ENCODE peak calls at places on chromosomes 7 and 10, in ten cellular contexts. One of them, this sample, is unnamed.

GRCh38 chr7:105480931-105481330 is 41.1 kb downstream of the PUS7 start:
- DNase-seq in amygdala: no peak
- DNase-seq in NCI-H69: no peak
- DNase-seq in adipocyte: no peak
- DNase-seq in MM.1S: no peak
- DNase-seq in AG10803: peak
- DNase-seq in stimulated activated CD4-positive, alpha-beta T cell treated with anti-CD3 and anti-CD28 coated beads, Interleukin-4, amount 100 ng/mL, for 1 hour: no peak
- DNase-seq in A549: no peak
- DNase-seq in GM12865: no peak
- DNase-seq in CD4-positive, alpha-beta memory T cell: no peak
- DNase-seq in this sample: no peak

GRCh38 chr7:144834516-144835165 is 1.2 kb downstream of the TPK1 start:
- DNase-seq in amygdala: peak
- DNase-seq in NCI-H69: peak
- DNase-seq in adipocyte: no peak
- DNase-seq in MM.1S: peak
- DNase-seq in AG10803: peak
- DNase-seq in stimulated activated CD4-positive, alpha-beta T cell treated with anti-CD3 and anti-CD28 coated beads, Interleukin-4, amount 100 ng/mL, for 1 hour: peak
- DNase-seq in A549: peak
- DNase-seq in GM12865: peak
- DNase-seq in CD4-positive, alpha-beta memory T cell: peak
- DNase-seq in this sample: no peak

GRCh38 chr7:15839415-15840100 is 153.1 kb upstream of the MEOX2 start:
- DNase-seq in amygdala: no peak
- DNase-seq in NCI-H69: peak
- DNase-seq in adipocyte: no peak
- DNase-seq in MM.1S: no peak
- DNase-seq in AG10803: peak
- DNase-seq in stimulated activated CD4-positive, alpha-beta T cell treated with anti-CD3 and anti-CD28 coated beads, Interleukin-4, amount 100 ng/mL, for 1 hour: no peak
- DNase-seq in A549: no peak
- DNase-seq in GM12865: no peak
- DNase-seq in CD4-positive, alpha-beta memory T cell: no peak
- DNase-seq in this sample: no peak

GRCh38 chr10:78255796-78256638 is 222.4 kb downstream of the RPS24 start:
- DNase-seq in amygdala: no peak
- DNase-seq in NCI-H69: no peak
- DNase-seq in adipocyte: peak
- DNase-seq in MM.1S: no peak
- DNase-seq in AG10803: peak
- DNase-seq in stimulated activated CD4-positive, alpha-beta T cell treated with anti-CD3 and anti-CD28 coated beads, Interleukin-4, amount 100 ng/mL, for 1 hour: no peak
- DNase-seq in A549: peak
- DNase-seq in GM12865: no peak
- DNase-seq in CD4-positive, alpha-beta memory T cell: no peak
- DNase-seq in this sample: peak

GRCh38 chr10:80104066-80104926 is 25.8 kb downstream of the TMEM254 start:
- DNase-seq in amygdala: no peak
- DNase-seq in NCI-H69: peak
- DNase-seq in adipocyte: peak
- DNase-seq in MM.1S: no peak
- DNase-seq in AG10803: peak
- DNase-seq in stimulated activated CD4-positive, alpha-beta T cell treated with anti-CD3 and anti-CD28 coated beads, Interleukin-4, amount 100 ng/mL, for 1 hour: no peak
- DNase-seq in A549: no peak
- DNase-seq in GM12865: peak
- DNase-seq in CD4-positive, alpha-beta memory T cell: peak
- DNase-seq in this sample: no peak

GRCh38 chr10:15084502-15084922 is 4.1 kb downstream of the ACBD7 start:
- DNase-seq in amygdala: peak
- DNase-seq in NCI-H69: no peak
- DNase-seq in adipocyte: peak
- DNase-seq in MM.1S: peak
- DNase-seq in AG10803: peak
- DNase-seq in stimulated activated CD4-positive, alpha-beta T cell treated with anti-CD3 and anti-CD28 coated beads, Interleukin-4, amount 100 ng/mL, for 1 hour: no peak
- DNase-seq in A549: peak
- DNase-seq in GM12865: peak
- DNase-seq in CD4-positive, alpha-beta memory T cell: peak
- DNase-seq in this sample: peak

GRCh38 chr7:155558961-155559360 is 12.6 kb upstream of the CNPY1 start:
- DNase-seq in amygdala: no peak
- DNase-seq in NCI-H69: no peak
- DNase-seq in adipocyte: no peak
- DNase-seq in MM.1S: no peak
- DNase-seq in AG10803: no peak
- DNase-seq in stimulated activated CD4-positive, alpha-beta T cell treated with anti-CD3 and anti-CD28 coated beads, Interleukin-4, amount 100 ng/mL, for 1 hour: no peak
- DNase-seq in A549: no peak
- DNase-seq in GM12865: no peak
- DNase-seq in CD4-positive, alpha-beta memory T cell: no peak
- DNase-seq in this sample: no peak

GRCh38 chr10:132344386-132344785 is 12.4 kb downstream of the LRRC27 start:
- DNase-seq in amygdala: no peak
- DNase-seq in NCI-H69: no peak
- DNase-seq in adipocyte: no peak
- DNase-seq in MM.1S: no peak
- DNase-seq in AG10803: no peak
- DNase-seq in stimulated activated CD4-positive, alpha-beta T cell treated with anti-CD3 and anti-CD28 coated beads, Interleukin-4, amount 100 ng/mL, for 1 hour: no peak
- DNase-seq in A549: no peak
- DNase-seq in GM12865: no peak
- DNase-seq in CD4-positive, alpha-beta memory T cell: no peak
- DNase-seq in this sample: no peak

GRCh38 chr10:1047937-1048336 is 982 bp downstream of the IDI1 start:
- DNase-seq in amygdala: no peak
- DNase-seq in NCI-H69: peak
- DNase-seq in adipocyte: peak
- DNase-seq in MM.1S: peak
- DNase-seq in AG10803: no peak
- DNase-seq in stimulated activated CD4-positive, alpha-beta T cell treated with anti-CD3 and anti-CD28 coated beads, Interleukin-4, amount 100 ng/mL, for 1 hour: no peak
- DNase-seq in A549: no peak
- DNase-seq in GM12865: peak
- DNase-seq in CD4-positive, alpha-beta memory T cell: no peak
- DNase-seq in this sample: no peak